ENCODE peak calls at places on chromosome 19, in six cellular contexts. S is pancreas, F is heart left ventricle, W is brain microvascular endothelial cell, L is hepatocyte, G is psoas muscle. I is an unnamed sample. For H3K36me3, the result is how much of the 10 kb centered on the place peaks cover.

GRCh38 chr19:18783958-18784785 is 6.9 kb downstream of the COMP start:
- DNase-seq in W (no peak), F (no peak), S (no peak), L (no peak), G (no peak), I (no peak)

GRCh38 chr19:35153701-35154534 is 617 bp upstream of the FXYD5 start:
- DNase-seq in G (peak), F (peak), W (no peak), L (peak), S (no peak), I (peak)

GRCh38 chr19:17158584-17158983 is 56.6 kb upstream of the USE1 start:
- DNase-seq in L (no peak), F (no peak), W (no peak), G (no peak), S (no peak), I (no peak)

GRCh38 chr19:14366529-14366928 is 14.7 kb upstream of the ADGRE5 start:
- DNase-seq in F (peak), L (peak), W (peak), G (peak), S (peak), I (peak)

GRCh38 chr19:13099073-13099999 is 3.3 kb downstream of the LYL1 start:
- DNase-seq in F (peak), G (peak), S (no peak), L (peak), W (no peak), I (peak)

GRCh38 chr19:44303305-44303704 is 1.5 kb downstream of the ZNF235 start:
- DNase-seq in G (no peak), S (no peak), L (no peak), W (no peak), F (no peak), I (no peak)

GRCh38 chr19:15280048-15280725 is 47.9 kb upstream of the EPHX3 start:
- DNase-seq in G (peak), L (no peak), F (peak), W (no peak), S (no peak), I (no peak)

GRCh38 chr19:57477191-57478008 is at the start of gene ZNF772:
- DNase-seq in G (peak), F (peak), W (peak), L (peak), S (peak), I (peak)

GRCh38 chr19:46972301-46972700 is 47.3 kb upstream of the NPAS1 start:
- DNase-seq in G (peak), S (no peak), L (no peak), F (no peak), W (no peak), I (no peak)

GRCh38 chr19:10979950-10980349 is 19.1 kb downstream of the SMARCA4 start:
- DNase-seq in L (no peak), F (no peak), G (no peak), W (no peak), S (no peak), I (no peak)

GRCh38 chr19:13797870-13798269 is 2.6 kb downstream of the ZSWIM4 start:
- DNase-seq in F (no peak), S (no peak), G (peak), W (peak), L (no peak), I (no peak)

GRCh38 chr19:16726916-16727315 is 7.3 kb downstream of the NWD1 start:
- DNase-seq in S (no peak), G (no peak), L (no peak), F (no peak), W (no peak), I (no peak)

GRCh38 chr19:12733369-12733896 is 1.1 kb downstream of the TRIR start:
- DNase-seq in F (no peak), G (no peak), S (no peak), L (peak), W (no peak), I (no peak)

GRCh38 chr19:18596752-18597157 is 8.2 kb downstream of the REX1BD start:
- DNase-seq in S (peak), F (no peak), G (no peak), L (peak), W (no peak), I (peak)

GRCh38 chr19:12726988-12727316 is 3.2 kb upstream of the TNPO2 start:
- DNase-seq in W (no peak), F (no peak), G (no peak), L (no peak), S (no peak), I (no peak)

GRCh38 chr19:32265991-32266390 is 79.4 kb upstream of the ZNF507 start:
- DNase-seq in F (no peak), S (no peak), G (no peak), L (no peak), W (no peak), I (no peak)

DNA sequence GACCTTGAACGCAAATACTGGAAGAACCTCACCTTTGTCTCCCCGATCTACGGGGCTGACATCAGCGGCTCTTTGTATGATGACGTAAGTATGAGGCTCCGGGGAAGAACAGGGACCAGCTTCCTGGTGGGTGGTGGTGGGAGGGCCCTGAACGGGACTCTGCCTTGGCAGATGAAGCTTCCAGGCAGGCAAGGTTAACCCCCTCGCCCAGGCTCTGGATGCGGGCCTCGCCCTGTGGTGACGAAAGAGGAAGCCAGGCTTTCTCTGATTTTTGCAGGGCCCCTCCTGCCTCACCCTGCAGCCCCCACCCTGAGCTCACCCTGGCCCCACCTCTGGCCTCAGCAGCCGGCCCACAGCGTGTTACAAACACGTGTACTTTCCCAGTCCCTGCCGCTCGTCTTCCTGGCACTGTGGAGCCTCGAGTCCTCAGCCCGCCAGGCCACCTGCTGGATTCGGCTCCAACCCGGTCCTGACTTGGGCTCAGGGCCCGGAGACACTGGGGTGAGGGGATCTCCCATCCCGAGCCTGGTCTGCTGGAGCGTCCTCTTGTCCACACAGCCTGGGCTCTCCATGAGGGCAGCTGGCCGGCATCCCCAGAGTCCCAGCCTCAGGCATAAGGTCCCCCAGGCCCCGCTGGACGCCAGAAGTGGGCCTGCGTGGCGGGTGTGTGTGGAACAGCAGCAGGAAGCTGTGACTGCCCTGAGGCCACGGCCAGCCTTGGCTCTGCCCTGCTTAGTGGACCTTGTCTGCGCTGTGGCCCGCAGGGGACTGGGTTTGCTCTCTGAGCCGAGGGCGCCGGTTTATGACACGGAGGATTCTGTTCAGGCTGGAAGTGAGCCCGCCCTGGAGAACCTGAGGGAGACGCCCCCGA is 72.5 kb downstream of the KDM4B start:
- DNase-seq in G (peak), L (no peak), S (no peak), F (no peak), W (no peak), I (no peak)
- H3K36me3 ChIP-seq in G (under half), L (under half), S (under half), F (under half), W (under half), I (under half)

GRCh38 chr19:51396175-51396574 is 5.8 kb upstream of the C19orf84 start:
- DNase-seq in F (no peak), W (no peak), L (no peak), G (no peak), S (no peak), I (no peak)
- TF ChIP-seq CTCF in F (no peak), W (no peak), L (no peak), G (no peak), S (no peak), I (no peak)

GRCh38 chr19:42275517-42275916 is 6.5 kb downstream of the CIC start:
- DNase-seq in W (no peak), G (no peak), F (no peak), L (no peak), S (no peak), I (no peak)
- H3K27ac ChIP-seq in W (no peak), G (peak), F (peak), L (no peak), S (no peak), I (no peak)

DNA sequence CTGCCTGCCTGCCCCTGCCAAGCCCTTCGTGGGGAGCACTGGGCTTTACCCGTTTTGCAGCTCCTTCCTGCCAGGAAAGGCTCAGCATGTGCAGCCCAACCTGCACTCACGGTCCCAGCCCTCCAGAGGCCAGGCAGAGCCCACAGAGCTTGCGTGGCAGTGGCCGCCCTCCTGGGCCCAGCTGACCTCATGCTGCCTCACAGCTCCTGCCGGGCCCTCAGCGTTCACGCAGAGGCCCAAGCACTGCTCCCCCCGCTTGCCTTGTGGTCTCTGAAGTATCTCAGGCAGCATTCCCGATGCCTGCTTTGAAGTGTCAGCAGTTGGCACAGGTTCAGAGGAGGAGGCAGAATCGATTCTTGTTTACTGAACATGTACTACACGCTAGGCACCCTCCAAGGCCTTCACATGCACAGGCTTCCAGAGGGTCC is 32.5 kb downstream of the CAPN12 start:
- DNase-seq in G (peak), L (no peak), S (no peak), W (peak), F (peak), I (no peak)
- H3K36me3 ChIP-seq in G (under half), L (under half), S (under half), W (half or more), F (half or more), I (half or more)

GRCh38 chr19:3302755-3303154 is 63.6 kb upstream of the NFIC start:
- DNase-seq in W (no peak), G (no peak), S (no peak), F (no peak), L (no peak), I (no peak)
- TF ChIP-seq CTCF in W (peak), G (no peak), S (no peak), F (no peak), L (no peak), I (no peak)

GRCh38 chr19:48645652-48646191 is at the start of gene CA11:
- DNase-seq in L (peak), F (no peak), G (no peak), W (no peak), S (no peak), I (no peak)

GRCh38 chr19:48646912-48647216 is 877 bp upstream of the CA11 start:
- DNase-seq in G (no peak), S (no peak), F (no peak), W (no peak), L (no peak), I (no peak)

GRCh38 chr19:48644355-48644754 is 1.6 kb downstream of the CA11 start:
- DNase-seq in L (no peak), G (no peak), F (peak), S (no peak), W (no peak), I (no peak)

GRCh38 chr19:48646192-48646911 is 365 bp upstream of the CA11 start:
- DNase-seq in F (peak), S (peak), G (peak), W (peak), L (peak), I (peak)

GRCh38 chr19:48644839-48645651 is 942 bp downstream of the CA11 start:
- DNase-seq in L (peak), G (peak), F (peak), S (peak), W (peak), I (peak)
- H3K27ac ChIP-seq in L (peak), G (peak), F (peak), S (peak), W (no peak), I (peak)

GRCh38 chr19:4098493-4098892 is 25.4 kb downstream of the MAP2K2 start:
- DNase-seq in W (no peak), G (peak), F (peak), S (peak), L (no peak), I (no peak)
- H3K36me3 ChIP-seq in W (half or more), G (under half), F (half or more), S (under half), L (under half), I (half or more)

GRCh38 chr19:33402421-33403220 is 29.1 kb downstream of the CEBPG start:
- DNase-seq in L (no peak), F (no peak), S (peak), W (no peak), G (no peak), I (peak)
- TF ChIP-seq CTCF in L (no peak), F (no peak), S (no peak), W (no peak), G (peak), I (no peak)

GRCh38 chr19:3444695-3445234 is 35.6 kb downstream of the SMIM24 start:
- DNase-seq in G (no peak), L (no peak), S (no peak), W (no peak), F (no peak), I (no peak)
- H3K27ac ChIP-seq in G (peak), L (no peak), S (no peak), W (no peak), F (no peak), I (no peak)

GRCh38 chr19:1392939-1393530 is 8.3 kb downstream of the GAMT start:
- DNase-seq in L (no peak), S (peak), F (no peak), G (no peak), W (no peak), I (no peak)
- H3K36me3 ChIP-seq in L (under half), S (under half), F (half or more), G (under half), W (under half), I (half or more)